ENCODE peak calls at places on chromosomes 11 and 22, in six cellular contexts. S, Q, K, G, Y and L are unnamed samples.

GRCh38 chr11:114087028-114087427 is 27.5 kb downstream of the ZBTB16 start:
- DNase-seq in S (no peak), Q (no peak), K (no peak), G (no peak), Y (no peak), L (no peak)

GRCh38 chr11:117950999-117951961 is 22.1 kb upstream of the TMPRSS13 start:
- DNase-seq in S (no peak), Q (no peak), K (no peak), G (no peak), Y (no peak), L (no peak)

GRCh38 chr11:22711212-22711770 is 44.9 kb downstream of the GAS2 start:
- DNase-seq in S (no peak), Q (no peak), K (no peak), G (no peak), Y (no peak), L (peak)

GRCh38 chr11:9663699-9664275 is at the start of gene SWAP70:
- DNase-seq in S (peak), Q (peak), K (peak), G (peak), Y (peak), L (peak)

GRCh38 chr22:23705358-23705757 is 14.5 kb downstream of the RGL4 start:
- DNase-seq in S (no peak), Q (no peak), K (no peak), G (no peak), Y (no peak), L (no peak)

GRCh38 chr11:58354727-58355126 is 4.1 kb downstream of the OR5B17 start:
- DNase-seq in S (no peak), Q (no peak), K (no peak), G (no peak), Y (no peak), L (no peak)

GRCh38 chr11:47403571-47403970 is 4.8 kb upstream of the SLC39A13 start:
- DNase-seq in S (no peak), Q (no peak), K (no peak), G (no peak), Y (no peak), L (no peak)

GRCh38 chr11:7579226-7579825 is 65.5 kb downstream of the PPFIBP2 start:
- DNase-seq in S (no peak), Q (peak), K (no peak), G (no peak), Y (peak), L (no peak)

GRCh38 chr22:23845661-23846469 is 7.1 kb upstream of the DERL3 start:
- DNase-seq in S (no peak), Q (no peak), K (no peak), G (no peak), Y (no peak), L (no peak)

GRCh38 chr22:26017932-26018331 is 151.3 kb upstream of the SEZ6L start:
- DNase-seq in S (no peak), Q (no peak), K (no peak), G (no peak), Y (no peak), L (no peak)

GRCh38 chr11:11415786-11416390 is 62.8 kb upstream of the CSNK2A3 start:
- DNase-seq in S (no peak), Q (no peak), K (no peak), G (no peak), Y (peak), L (no peak)

GRCh38 chr22:26835929-26836528 is 178.6 kb downstream of the MIAT start:
- DNase-seq in S (peak), Q (peak), K (no peak), G (peak), Y (peak), L (no peak)

GRCh38 chr11:127195791-127196190 is 195.2 kb upstream of the KIRREL3 start:
- DNase-seq in S (no peak), Q (no peak), K (no peak), G (no peak), Y (no peak), L (no peak)

GRCh38 chr11:104907521-104908185 is 9.4 kb upstream of the CASP12 start:
- DNase-seq in S (no peak), Q (peak), K (no peak), G (peak), Y (no peak), L (no peak)

GRCh38 chr11:47355283-47356128 is 3.0 kb upstream of the MYBPC3 start:
- DNase-seq in S (peak), Q (peak), K (peak), G (peak), Y (peak), L (peak)

GRCh38 chr11:14583252-14584105 is 60.1 kb upstream of the PDE3B start:
- DNase-seq in S (no peak), Q (no peak), K (no peak), G (no peak), Y (peak), L (no peak)

GRCh38 chr11:44625759-44626523 is 60.5 kb downstream of the CD82 start:
- DNase-seq in S (no peak), Q (no peak), K (no peak), G (no peak), Y (no peak), L (no peak)

GRCh38 chr22:23376256-23376655 is 195.9 kb downstream of the BCR start:
- DNase-seq in S (peak), Q (peak), K (no peak), G (peak), Y (peak), L (no peak)

GRCh38 chr11:46342237-46342636 is 5.0 kb upstream of the DGKZ start:
- DNase-seq in S (no peak), Q (no peak), K (no peak), G (no peak), Y (peak), L (no peak)

GRCh38 chr22:43267332-43267731 is 75.8 kb downstream of the SCUBE1 start:
- DNase-seq in S (no peak), Q (no peak), K (no peak), G (no peak), Y (no peak), L (no peak)

GRCh38 chr11:93773045-93773477 is 11.0 kb upstream of the MED17 start:
- DNase-seq in S (no peak), Q (no peak), K (no peak), G (no peak), Y (no peak), L (no peak)

GRCh38 chr22:44402196-44403111 is 89.7 kb upstream of the SHISAL1 start:
- DNase-seq in S (no peak), Q (no peak), K (no peak), G (no peak), Y (no peak), L (no peak)

GRCh38 chr11:120577041-120577440 is 65.5 kb downstream of the GRIK4 start:
- DNase-seq in S (no peak), Q (no peak), K (no peak), G (no peak), Y (no peak), L (no peak)

GRCh38 chr11:69209936-69210659 is 54.4 kb downstream of the SMIM38 start:
- DNase-seq in S (no peak), Q (peak), K (no peak), G (peak), Y (no peak), L (no peak)

GRCh38 chr11:73308003-73308962 is at the start of gene ARHGEF17:
- DNase-seq in S (peak), Q (peak), K (no peak), G (peak), Y (peak), L (no peak)

GRCh38 chr11:10600570-10601248 is 32.2 kb upstream of the LYVE1 start:
- DNase-seq in S (no peak), Q (no peak), K (no peak), G (no peak), Y (no peak), L (no peak)

GRCh38 chr11:14411818-14412217 is 52.8 kb upstream of the RRAS2 start:
- DNase-seq in S (no peak), Q (peak), K (no peak), G (peak), Y (peak), L (no peak)

GRCh38 chr22:19146215-19146968 is 1.9 kb upstream of the ESS2 start:
- DNase-seq in S (no peak), Q (no peak), K (no peak), G (no peak), Y (no peak), L (no peak)

GRCh38 chr11:117830674-117831351 is 6.3 kb upstream of the FXYD2 start:
- DNase-seq in S (no peak), Q (no peak), K (no peak), G (no peak), Y (no peak), L (no peak)

GRCh38 chr11:9790703-9791102 is 126.8 kb downstream of the SWAP70 start:
- DNase-seq in S (no peak), Q (no peak), K (no peak), G (no peak), Y (no peak), L (no peak)

GRCh38 chr11:31096191-31096590 is 273.3 kb downstream of the DCDC1 start:
- DNase-seq in S (no peak), Q (no peak), K (no peak), G (no peak), Y (no peak), L (no peak)